ENCODE peak calls at places on chromosomes 13 and 19, in nine cellular contexts. One of them, this sample, is unnamed. For H3K4me1 and H3K9me3, the result is how much of the 10 kb centered on the place peaks cover.

GRCh38 chr19:46787040-46787330 is 1.4 kb downstream of the SLC1A5 start:
- DNase-seq in ovary: no peak
- DNase-seq in astrocyte: no peak
- DNase-seq in aorta: no peak
- DNase-seq in BE2C: no peak
- DNase-seq in psoas muscle: no peak
- DNase-seq in mucosa of descending colon: no peak
- DNase-seq in MM.1S: no peak
- DNase-seq in testis: no peak
- DNase-seq in this sample: no peak

GRCh38 chr19:956747-957451 is 27.2 kb upstream of the WDR18 start:
- DNase-seq in ovary: no peak
- DNase-seq in astrocyte: peak
- DNase-seq in aorta: no peak
- DNase-seq in BE2C: peak
- DNase-seq in psoas muscle: no peak
- DNase-seq in mucosa of descending colon: no peak
- DNase-seq in MM.1S: no peak
- DNase-seq in testis: no peak
- DNase-seq in this sample: no peak

GRCh38 chr13:109126973-109127615 is 497.7 kb downstream of the MYO16 start:
- DNase-seq in ovary: no peak
- DNase-seq in astrocyte: no peak
- DNase-seq in aorta: no peak
- DNase-seq in BE2C: peak
- DNase-seq in psoas muscle: no peak
- DNase-seq in mucosa of descending colon: no peak
- DNase-seq in MM.1S: no peak
- DNase-seq in testis: no peak
- DNase-seq in this sample: no peak

GRCh38 chr13:39313721-39314120 is 275.5 kb downstream of the NHLRC3 start:
- DNase-seq in ovary: no peak
- DNase-seq in astrocyte: no peak
- DNase-seq in aorta: no peak
- DNase-seq in BE2C: no peak
- DNase-seq in psoas muscle: no peak
- DNase-seq in mucosa of descending colon: no peak
- DNase-seq in MM.1S: no peak
- DNase-seq in testis: no peak
- DNase-seq in this sample: no peak

GRCh38 chr13:26531751-26532150 is 25.7 kb upstream of the WASF3 start:
- DNase-seq in ovary: no peak
- DNase-seq in astrocyte: no peak
- DNase-seq in aorta: no peak
- DNase-seq in BE2C: no peak
- DNase-seq in psoas muscle: no peak
- DNase-seq in mucosa of descending colon: no peak
- DNase-seq in MM.1S: no peak
- DNase-seq in testis: no peak
- DNase-seq in this sample: no peak

GRCh38 chr19:311813-312261 is 20.6 kb upstream of the PLPP2 start:
- DNase-seq in ovary: no peak
- DNase-seq in astrocyte: no peak
- DNase-seq in aorta: no peak
- DNase-seq in BE2C: no peak
- DNase-seq in psoas muscle: no peak
- DNase-seq in mucosa of descending colon: no peak
- DNase-seq in MM.1S: no peak
- DNase-seq in testis: no peak
- DNase-seq in this sample: no peak

GRCh38 chr13:75372923-75373841 is 108.8 kb downstream of the TBC1D4 start:
- DNase-seq in ovary: no peak
- DNase-seq in astrocyte: no peak
- DNase-seq in aorta: no peak
- DNase-seq in BE2C: no peak
- DNase-seq in psoas muscle: no peak
- DNase-seq in mucosa of descending colon: no peak
- DNase-seq in MM.1S: no peak
- DNase-seq in testis: no peak
- DNase-seq in this sample: no peak

GRCh38 chr19:1177322-1178114 is 3.5 kb upstream of the SBNO2 start:
- DNase-seq in ovary: no peak
- DNase-seq in astrocyte: peak
- DNase-seq in aorta: peak
- DNase-seq in BE2C: no peak
- DNase-seq in psoas muscle: no peak
- DNase-seq in mucosa of descending colon: no peak
- DNase-seq in MM.1S: peak
- DNase-seq in testis: no peak
- DNase-seq in this sample: peak

GRCh38 chr13:28626266-28626665 is 32.7 kb upstream of the POMP start:
- DNase-seq in ovary: no peak
- DNase-seq in astrocyte: no peak
- DNase-seq in aorta: no peak
- DNase-seq in BE2C: no peak
- DNase-seq in psoas muscle: no peak
- DNase-seq in mucosa of descending colon: no peak
- DNase-seq in MM.1S: no peak
- DNase-seq in testis: no peak
- DNase-seq in this sample: no peak

GRCh38 chr19:10604460-10604980 is 17.4 kb upstream of the AP1M2 start:
- DNase-seq in ovary: no peak
- DNase-seq in astrocyte: no peak
- DNase-seq in aorta: no peak
- DNase-seq in BE2C: no peak
- DNase-seq in psoas muscle: no peak
- DNase-seq in mucosa of descending colon: no peak
- DNase-seq in MM.1S: no peak
- DNase-seq in testis: no peak
- DNase-seq in this sample: no peak

GRCh38 chr13:43414111-43414510 is 372.7 kb downstream of the ENOX1 start:
- DNase-seq in ovary: no peak
- DNase-seq in astrocyte: no peak
- DNase-seq in aorta: no peak
- DNase-seq in BE2C: no peak
- DNase-seq in psoas muscle: no peak
- DNase-seq in mucosa of descending colon: no peak
- DNase-seq in MM.1S: no peak
- DNase-seq in testis: no peak
- DNase-seq in this sample: no peak

GRCh38 chr13:23966691-23967615 is 69.7 kb upstream of the C1QTNF9B start:
- DNase-seq in ovary: no peak
- DNase-seq in astrocyte: no peak
- DNase-seq in aorta: no peak
- DNase-seq in BE2C: no peak
- DNase-seq in psoas muscle: no peak
- DNase-seq in mucosa of descending colon: no peak
- DNase-seq in MM.1S: peak
- DNase-seq in testis: no peak
- DNase-seq in this sample: no peak

GRCh38 chr13:21071894-21072293 is 10.5 kb upstream of the LATS2 start:
- DNase-seq in ovary: no peak
- DNase-seq in astrocyte: peak
- DNase-seq in aorta: no peak
- DNase-seq in BE2C: no peak
- DNase-seq in psoas muscle: no peak
- DNase-seq in mucosa of descending colon: no peak
- DNase-seq in MM.1S: no peak
- DNase-seq in testis: no peak
- DNase-seq in this sample: no peak

GRCh38 chr13:108527849-108528248 is 101.6 kb upstream of the MYO16 start:
- DNase-seq in ovary: no peak
- DNase-seq in astrocyte: no peak
- DNase-seq in aorta: no peak
- DNase-seq in BE2C: no peak
- DNase-seq in psoas muscle: no peak
- DNase-seq in mucosa of descending colon: no peak
- DNase-seq in MM.1S: no peak
- DNase-seq in testis: no peak
- DNase-seq in this sample: no peak

DNA sequence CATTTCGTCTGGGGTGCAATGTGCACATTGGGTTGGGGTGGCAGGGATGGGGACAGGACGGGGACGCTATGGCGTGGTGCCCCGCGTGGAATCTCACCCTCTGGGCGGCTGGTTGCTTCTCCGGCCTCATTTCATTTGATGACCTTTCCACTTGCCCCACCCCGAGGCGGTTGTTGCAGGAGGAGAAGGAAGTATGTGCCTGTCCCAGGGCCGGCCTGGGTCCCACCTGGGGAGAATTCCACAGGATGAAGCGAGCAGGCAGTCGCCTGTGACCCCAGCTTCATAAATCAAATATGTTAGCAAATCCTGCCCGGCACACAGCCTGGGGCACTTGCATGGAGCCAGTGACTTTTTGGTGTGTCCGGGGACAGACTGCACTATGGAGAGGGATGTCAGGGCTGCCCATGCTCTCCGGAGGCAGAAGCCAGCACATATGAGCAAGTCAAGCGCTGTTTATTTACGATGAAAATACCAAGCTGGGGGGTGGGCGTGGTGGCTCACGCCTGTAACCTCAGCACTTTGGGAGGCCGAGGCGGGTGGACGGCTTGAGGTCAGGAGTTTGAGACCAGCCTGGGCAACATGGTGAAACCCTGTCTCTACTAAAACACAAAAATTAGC is 19.7 kb upstream of the ZBTB7A start:
- DNase-seq in ovary: no peak
- DNase-seq in astrocyte: no peak
- DNase-seq in aorta: peak
- DNase-seq in BE2C: no peak
- DNase-seq in psoas muscle: no peak
- DNase-seq in mucosa of descending colon: peak
- DNase-seq in MM.1S: no peak
- DNase-seq in testis: no peak
- DNase-seq in this sample: no peak
- H3K4me1 ChIP-seq in ovary: under half
- H3K4me1 ChIP-seq in astrocyte: under half
- H3K4me1 ChIP-seq in aorta: under half
- H3K4me1 ChIP-seq in BE2C: under half
- H3K4me1 ChIP-seq in psoas muscle: under half
- H3K4me1 ChIP-seq in mucosa of descending colon: under half
- H3K4me1 ChIP-seq in MM.1S: under half
- H3K4me1 ChIP-seq in testis: under half
- H3K4me1 ChIP-seq in this sample: under half

GRCh38 chr19:17842663-17843313 is 5.0 kb downstream of the JAK3 start:
- DNase-seq in ovary: peak
- DNase-seq in astrocyte: no peak
- DNase-seq in aorta: no peak
- DNase-seq in BE2C: no peak
- DNase-seq in psoas muscle: no peak
- DNase-seq in mucosa of descending colon: no peak
- DNase-seq in MM.1S: no peak
- DNase-seq in testis: no peak
- DNase-seq in this sample: no peak
- H3K4me3 ChIP-seq in ovary: peak
- H3K4me3 ChIP-seq in astrocyte: peak
- H3K4me3 ChIP-seq in aorta: no peak
- H3K4me3 ChIP-seq in BE2C: peak
- H3K4me3 ChIP-seq in psoas muscle: peak
- H3K4me3 ChIP-seq in mucosa of descending colon: no peak
- H3K4me3 ChIP-seq in MM.1S: no peak
- H3K4me3 ChIP-seq in testis: peak
- H3K4me3 ChIP-seq in this sample: no peak

GRCh38 chr19:23547156-23547555 is 139.9 kb downstream of the ZNF675 start:
- DNase-seq in ovary: no peak
- DNase-seq in astrocyte: no peak
- DNase-seq in aorta: no peak
- DNase-seq in BE2C: no peak
- DNase-seq in psoas muscle: no peak
- DNase-seq in mucosa of descending colon: no peak
- DNase-seq in MM.1S: no peak
- DNase-seq in testis: no peak
- DNase-seq in this sample: no peak

GRCh38 chr19:23542562-23542961 is 144.4 kb downstream of the ZNF675 start:
- DNase-seq in ovary: no peak
- DNase-seq in astrocyte: no peak
- DNase-seq in aorta: no peak
- DNase-seq in BE2C: no peak
- DNase-seq in psoas muscle: no peak
- DNase-seq in mucosa of descending colon: no peak
- DNase-seq in MM.1S: no peak
- DNase-seq in testis: no peak
- DNase-seq in this sample: no peak

GRCh38 chr19:23543351-23543750 is 143.7 kb downstream of the ZNF675 start:
- DNase-seq in ovary: no peak
- DNase-seq in astrocyte: no peak
- DNase-seq in aorta: no peak
- DNase-seq in BE2C: no peak
- DNase-seq in psoas muscle: no peak
- DNase-seq in mucosa of descending colon: no peak
- DNase-seq in MM.1S: no peak
- DNase-seq in testis: no peak
- DNase-seq in this sample: no peak

GRCh38 chr19:23541991-23542390 is 145.0 kb downstream of the ZNF675 start:
- DNase-seq in ovary: no peak
- DNase-seq in astrocyte: no peak
- DNase-seq in aorta: no peak
- DNase-seq in BE2C: no peak
- DNase-seq in psoas muscle: no peak
- DNase-seq in mucosa of descending colon: no peak
- DNase-seq in MM.1S: no peak
- DNase-seq in testis: no peak
- DNase-seq in this sample: no peak

GRCh38 chr19:23547816-23548430 is 139.1 kb downstream of the ZNF675 start:
- DNase-seq in ovary: no peak
- DNase-seq in astrocyte: no peak
- DNase-seq in aorta: no peak
- DNase-seq in BE2C: no peak
- DNase-seq in psoas muscle: no peak
- DNase-seq in mucosa of descending colon: no peak
- DNase-seq in MM.1S: no peak
- DNase-seq in testis: no peak
- DNase-seq in this sample: no peak
- H3K9me3 ChIP-seq in ovary: under half
- H3K9me3 ChIP-seq in astrocyte: under half
- H3K9me3 ChIP-seq in aorta: under half
- H3K9me3 ChIP-seq in BE2C: under half
- H3K9me3 ChIP-seq in psoas muscle: under half
- H3K9me3 ChIP-seq in mucosa of descending colon: under half
- H3K9me3 ChIP-seq in MM.1S: under half
- H3K9me3 ChIP-seq in testis: under half
- H3K9me3 ChIP-seq in this sample: under half

DNA sequence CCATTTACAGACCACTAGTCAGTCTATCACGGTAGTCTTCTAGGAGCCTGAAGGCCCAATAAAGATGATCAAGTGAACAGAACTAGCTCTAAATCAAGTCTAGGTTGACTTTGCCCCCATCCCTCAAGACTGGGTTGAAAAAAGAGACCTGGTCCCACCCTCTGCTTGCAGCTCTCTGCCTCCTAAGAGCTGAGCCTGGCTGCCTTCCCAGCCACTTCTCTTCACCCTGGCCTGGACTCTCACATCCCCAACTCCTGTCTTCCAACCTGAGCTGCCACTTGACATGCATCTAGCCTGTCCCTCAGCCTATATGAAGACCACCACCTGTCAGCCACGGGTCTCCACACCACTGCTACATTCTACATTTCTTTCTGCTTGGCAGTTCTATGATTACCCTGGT is 99.6 kb downstream of the FOXO1 start:
- DNase-seq in ovary: no peak
- DNase-seq in astrocyte: no peak
- DNase-seq in aorta: no peak
- DNase-seq in BE2C: no peak
- DNase-seq in psoas muscle: no peak
- DNase-seq in mucosa of descending colon: no peak
- DNase-seq in MM.1S: no peak
- DNase-seq in testis: no peak
- DNase-seq in this sample: no peak
- H3K4me1 ChIP-seq in ovary: under half
- H3K4me1 ChIP-seq in astrocyte: under half
- H3K4me1 ChIP-seq in aorta: under half
- H3K4me1 ChIP-seq in BE2C: under half
- H3K4me1 ChIP-seq in psoas muscle: half or more
- H3K4me1 ChIP-seq in mucosa of descending colon: under half
- H3K4me1 ChIP-seq in MM.1S: under half
- H3K4me1 ChIP-seq in testis: under half
- H3K4me1 ChIP-seq in this sample: under half

This sample was measured in SJCRH30.